ENCODE peak calls at places on chromosome 14, in five cellular contexts. S, F, V, W and Z are unnamed samples.

GRCh38 chr14:96582641-96582980 is 80.4 kb downstream of the PAPOLA start:
- DNase-seq in S (no peak), F (no peak), V (no peak), W (no peak), Z (no peak)

GRCh38 chr14:34234258-34234657 is 227.8 kb downstream of the SPTSSA start:
- DNase-seq in S (no peak), F (no peak), V (no peak), W (no peak), Z (no peak)

GRCh38 chr14:101426466-101426865 is 134.8 kb upstream of the DIO3 start:
- DNase-seq in S (no peak), F (no peak), V (no peak), W (no peak), Z (no peak)

GRCh38 chr14:88791629-88792571 is 853 bp downstream of the EML5 start:
- DNase-seq in S (peak; percentile 39), F (no peak), V (peak; percentile 13), W (peak; percentile 61), Z (no peak)

GRCh38 chr14:69580009-69580577 is 5.4 kb upstream of the CCDC177 start:
- DNase-seq in S (no peak), F (peak; percentile 41), V (peak; percentile 44), W (no peak), Z (no peak)

GRCh38 chr14:36976571-36977023 is 195.8 kb downstream of the SLC25A21 start:
- DNase-seq in S (no peak), F (no peak), V (no peak), W (no peak), Z (no peak)

GRCh38 chr14:66003082-66003740 is 483.0 kb upstream of the CCDC196 start:
- DNase-seq in S (no peak), F (no peak), V (no peak), W (no peak), Z (no peak)

GRCh38 chr14:84340938-84341337 is 1189.0 kb upstream of the FLRT2 start:
- DNase-seq in S (no peak), F (no peak), V (no peak), W (no peak), Z (no peak)

GRCh38 chr14:104304451-104305351 is 166.3 kb downstream of the KIF26A start:
- DNase-seq in S (peak; percentile 12), F (no peak), V (no peak), W (no peak), Z (no peak)

GRCh38 chr14:58738189-58738836 is 100.6 kb downstream of the DACT1 start:
- DNase-seq in S (no peak), F (peak; percentile 72), V (no peak), W (no peak), Z (peak; percentile 54)

GRCh38 chr14:59919582-59920377 is at the start of gene LRRC9:
- DNase-seq in S (peak; percentile 64), F (peak; percentile 34), V (peak; percentile 91), W (peak; percentile 70), Z (no peak)

GRCh38 chr14:79585845-79586244 is 625.5 kb downstream of the DIO2 start:
- DNase-seq in S (no peak), F (peak; percentile 28), V (no peak), W (no peak), Z (no peak)

GRCh38 chr14:77663289-77663688 is 44.5 kb downstream of the ALKBH1 start:
- DNase-seq in S (no peak), F (no peak), V (no peak), W (no peak), Z (no peak)

GRCh38 chr14:63443988-63444387 is 99.2 kb downstream of the PPP2R5E start:
- DNase-seq in S (no peak), F (no peak), V (no peak), W (no peak), Z (no peak)

GRCh38 chr14:32417956-32418552 is 89.0 kb downstream of the AKAP6 start:
- DNase-seq in S (peak; percentile 20), F (no peak), V (no peak), W (no peak), Z (no peak)

GRCh38 chr14:23447634-23448353 is 12.3 kb upstream of the MYH7 start:
- DNase-seq in S (peak; percentile 40), F (no peak), V (no peak), W (no peak), Z (no peak)

GRCh38 chr14:54654600-54654999 is 87.7 kb downstream of the SAMD4A start:
- DNase-seq in S (no peak), F (no peak), V (no peak), W (no peak), Z (no peak)

GRCh38 chr14:52844262-52845060 is 53.1 kb upstream of the GNPNAT1 start:
- DNase-seq in S (no peak), F (no peak), V (no peak), W (no peak), Z (no peak)

GRCh38 chr14:90866822-90867221 is 50.6 kb upstream of the TTC7B start:
- DNase-seq in S (no peak), F (no peak), V (no peak), W (no peak), Z (no peak)

GRCh38 chr14:65922166-65922565 is 509.6 kb downstream of the FUT8 start:
- DNase-seq in S (no peak), F (no peak), V (no peak), W (no peak), Z (no peak)

GRCh38 chr14:104665092-104665662 is 24.2 kb upstream of the INF2 start:
- DNase-seq in S (no peak), F (no peak), V (no peak), W (no peak), Z (no peak)

GRCh38 chr14:50225974-50226297 is 5.4 kb downstream of the SOS2 start:
- DNase-seq in S (no peak), F (no peak), V (no peak), W (no peak), Z (no peak)

GRCh38 chr14:21846227-21846885 is 172.7 kb upstream of the OR4E1 start:
- DNase-seq in S (peak; percentile 24), F (no peak), V (peak; percentile 69), W (peak; percentile 58), Z (no peak)

GRCh38 chr14:24439830-24440605 is 2.6 kb downstream of the SDR39U1 start:
- DNase-seq in S (no peak), F (no peak), V (no peak), W (no peak), Z (no peak)

GRCh38 chr14:29930283-29930682 is 2.6 kb upstream of the PRKD1 start:
- DNase-seq in S (no peak), F (no peak), V (no peak), W (no peak), Z (no peak)

GRCh38 chr14:55600784-55601561 is 21.0 kb downstream of the KTN1 start:
- DNase-seq in S (no peak), F (no peak), V (no peak), W (no peak), Z (no peak)

GRCh38 chr14:78752789-78753188 is 582.6 kb downstream of the NRXN3 start:
- DNase-seq in S (peak; percentile 22), F (no peak), V (no peak), W (no peak), Z (no peak)

GRCh38 chr14:77206877-77207389 is 25.3 kb downstream of the TMEM63C start:
- DNase-seq in S (no peak), F (no peak), V (no peak), W (no peak), Z (no peak)

GRCh38 chr14:65101631-65102440 is 481 bp downstream of the MAX start:
- DNase-seq in S (peak; percentile 61), F (no peak), V (peak; percentile 55), W (no peak), Z (no peak)

GRCh38 chr14:27050195-27050594 is 452.4 kb upstream of the NOVA1 start:
- DNase-seq in S (no peak), F (no peak), V (no peak), W (no peak), Z (no peak)